ENCODE peak calls at places on chromosomes 13 and 19, in six cellular contexts. One of them, this sample, is unnamed.

GRCh38 chr19:52343548-52343947 is 7.5 kb downstream of the ZNF610 start:
- DNase-seq in activated T-cell treated with anti-CD3 and anti-CD28 coated beads, Interleukin-2, amount 50 U/mL, for 24 hours: peak
- DNase-seq in fibroblast of the aortic adventitia: peak
- DNase-seq in pancreas: peak
- DNase-seq in GOT3: no peak
- DNase-seq in activated naive CD4-positive, alpha-beta T cell: peak
- DNase-seq in this sample: peak

GRCh38 chr19:48333467-48334384 is 8.4 kb downstream of the EMP3 start:
- DNase-seq in activated T-cell treated with anti-CD3 and anti-CD28 coated beads, Interleukin-2, amount 50 U/mL, for 24 hours: peak
- DNase-seq in fibroblast of the aortic adventitia: peak
- DNase-seq in pancreas: peak
- DNase-seq in GOT3: peak
- DNase-seq in activated naive CD4-positive, alpha-beta T cell: peak
- DNase-seq in this sample: peak

GRCh38 chr19:45940515-45940805 is 25.9 kb upstream of the NANOS2 start:
- DNase-seq in activated T-cell treated with anti-CD3 and anti-CD28 coated beads, Interleukin-2, amount 50 U/mL, for 24 hours: no peak
- DNase-seq in fibroblast of the aortic adventitia: no peak
- DNase-seq in pancreas: no peak
- DNase-seq in GOT3: no peak
- DNase-seq in activated naive CD4-positive, alpha-beta T cell: no peak
- DNase-seq in this sample: no peak

GRCh38 chr19:19704836-19705235 is 28.1 kb downstream of the ZNF14 start:
- DNase-seq in activated T-cell treated with anti-CD3 and anti-CD28 coated beads, Interleukin-2, amount 50 U/mL, for 24 hours: no peak
- DNase-seq in fibroblast of the aortic adventitia: no peak
- DNase-seq in pancreas: no peak
- DNase-seq in GOT3: no peak
- DNase-seq in activated naive CD4-positive, alpha-beta T cell: no peak
- DNase-seq in this sample: no peak

GRCh38 chr19:10520652-10521318 is 3.5 kb upstream of the S1PR5 start:
- DNase-seq in activated T-cell treated with anti-CD3 and anti-CD28 coated beads, Interleukin-2, amount 50 U/mL, for 24 hours: no peak
- DNase-seq in fibroblast of the aortic adventitia: no peak
- DNase-seq in pancreas: peak
- DNase-seq in GOT3: no peak
- DNase-seq in activated naive CD4-positive, alpha-beta T cell: no peak
- DNase-seq in this sample: no peak

GRCh38 chr13:81927347-81927746 is 1586.4 kb upstream of the SPRY2 start:
- DNase-seq in activated T-cell treated with anti-CD3 and anti-CD28 coated beads, Interleukin-2, amount 50 U/mL, for 24 hours: no peak
- DNase-seq in fibroblast of the aortic adventitia: no peak
- DNase-seq in pancreas: no peak
- DNase-seq in GOT3: no peak
- DNase-seq in activated naive CD4-positive, alpha-beta T cell: no peak
- DNase-seq in this sample: no peak

GRCh38 chr19:47865166-47865565 is 6.1 kb downstream of the TPRX2 start:
- DNase-seq in activated T-cell treated with anti-CD3 and anti-CD28 coated beads, Interleukin-2, amount 50 U/mL, for 24 hours: no peak
- DNase-seq in fibroblast of the aortic adventitia: no peak
- DNase-seq in pancreas: no peak
- DNase-seq in GOT3: no peak
- DNase-seq in activated naive CD4-positive, alpha-beta T cell: no peak
- DNase-seq in this sample: no peak

GRCh38 chr13:20684535-20684934 is 19.0 kb upstream of the IL17D start:
- DNase-seq in activated T-cell treated with anti-CD3 and anti-CD28 coated beads, Interleukin-2, amount 50 U/mL, for 24 hours: no peak
- DNase-seq in fibroblast of the aortic adventitia: no peak
- DNase-seq in pancreas: no peak
- DNase-seq in GOT3: no peak
- DNase-seq in activated naive CD4-positive, alpha-beta T cell: no peak
- DNase-seq in this sample: no peak

GRCh38 chr13:75404721-75405120 is 77.2 kb downstream of the TBC1D4 start:
- DNase-seq in activated T-cell treated with anti-CD3 and anti-CD28 coated beads, Interleukin-2, amount 50 U/mL, for 24 hours: no peak
- DNase-seq in fibroblast of the aortic adventitia: no peak
- DNase-seq in pancreas: no peak
- DNase-seq in GOT3: no peak
- DNase-seq in activated naive CD4-positive, alpha-beta T cell: no peak
- DNase-seq in this sample: no peak

GRCh38 chr19:49888478-49888901 is 8.2 kb downstream of the IL4I1 start:
- DNase-seq in activated T-cell treated with anti-CD3 and anti-CD28 coated beads, Interleukin-2, amount 50 U/mL, for 24 hours: no peak
- DNase-seq in fibroblast of the aortic adventitia: no peak
- DNase-seq in pancreas: no peak
- DNase-seq in GOT3: no peak
- DNase-seq in activated naive CD4-positive, alpha-beta T cell: no peak
- DNase-seq in this sample: no peak